ENCODE peak calls at places on chromosome 5, in eight cellular contexts. C, M, Q, B, T, R, D and P are unnamed samples. For H3K9me3, the result is how much of the 10 kb centered on the place peaks cover.

GRCh38 chr5:75671506-75671905 is 45.7 kb downstream of the POC5 start:
- DNase-seq in C (no peak), M (no peak), Q (no peak), B (no peak), T (no peak), R (no peak), D (no peak), P (no peak)

GRCh38 chr5:112960861-112961504 is 15.6 kb upstream of the DCP2 start:
- DNase-seq in C (no peak), M (no peak), Q (no peak), B (no peak), T (no peak), R (no peak), D (no peak), P (no peak)

GRCh38 chr5:178509491-178510057 is 80.6 kb downstream of the COL23A1 start:
- DNase-seq in C (no peak), M (no peak), Q (no peak), B (no peak), T (no peak), R (no peak), D (no peak), P (no peak)

GRCh38 chr5:25006734-25007133 is 362.0 kb upstream of the CDH10 start:
- DNase-seq in C (peak), M (no peak), Q (no peak), B (no peak), T (peak), R (no peak), D (no peak), P (peak)

GRCh38 chr5:148912714-148913398 is 86.4 kb downstream of the ADRB2 start:
- DNase-seq in C (peak), M (peak), Q (peak), B (no peak), T (peak), R (no peak), D (no peak), P (peak)

GRCh38 chr5:148393390-148393741 is 9.6 kb downstream of the FBXO38 start:
- DNase-seq in C (no peak), M (no peak), Q (peak), B (no peak), T (peak), R (no peak), D (no peak), P (no peak)

GRCh38 chr5:55407059-55407684 is 99.4 kb downstream of the MTREX start:
- DNase-seq in C (peak), M (no peak), Q (peak), B (no peak), T (peak), R (no peak), D (no peak), P (peak)

GRCh38 chr5:962386-962785 is 46.2 kb upstream of the NKD2 start:
- DNase-seq in C (no peak), M (peak), Q (no peak), B (no peak), T (no peak), R (no peak), D (no peak), P (no peak)

GRCh38 chr5:120873083-120873482 is 409.0 kb downstream of the PRR16 start:
- DNase-seq in C (no peak), M (no peak), Q (peak), B (no peak), T (peak), R (no peak), D (no peak), P (no peak)

GRCh38 chr5:77629553-77630245 is 8.8 kb downstream of the OTP start:
- DNase-seq in C (no peak), M (no peak), Q (no peak), B (no peak), T (no peak), R (no peak), D (no peak), P (no peak)

GRCh38 chr5:173639-174600 is 17.4 kb upstream of the LRRC14B start:
- DNase-seq in C (no peak), M (peak), Q (no peak), B (no peak), T (no peak), R (no peak), D (no peak), P (no peak)

GRCh38 chr5:154403234-154403633 is 42.6 kb upstream of the SAP30L start:
- DNase-seq in C (no peak), M (no peak), Q (peak), B (no peak), T (no peak), R (no peak), D (no peak), P (no peak)

GRCh38 chr5:43428034-43428712 is 16.0 kb upstream of the CCL28 start:
- DNase-seq in C (no peak), M (no peak), Q (peak), B (no peak), T (peak), R (no peak), D (no peak), P (peak)

GRCh38 chr5:24804221-24804681 is 159.5 kb upstream of the CDH10 start:
- DNase-seq in C (no peak), M (no peak), Q (no peak), B (no peak), T (no peak), R (no peak), D (no peak), P (peak)

GRCh38 chr5:38500861-38501260 is 55.6 kb downstream of the LIFR start:
- DNase-seq in C (no peak), M (no peak), Q (peak), B (no peak), T (peak), R (no peak), D (no peak), P (peak)

GRCh38 chr5:19891658-19892057 is 96.3 kb downstream of the CDH18 start:
- DNase-seq in C (peak), M (no peak), Q (peak), B (no peak), T (peak), R (no peak), D (no peak), P (peak)

GRCh38 chr5:93018461-93018860 is 562.6 kb downstream of the NR2F1-AS1 start:
- DNase-seq in C (no peak), M (no peak), Q (peak), B (no peak), T (peak), R (no peak), D (no peak), P (no peak)

GRCh38 chr5:131994533-131995226 is 16.8 kb downstream of the ACSL6 start:
- DNase-seq in C (no peak), M (no peak), Q (no peak), B (no peak), T (no peak), R (no peak), D (no peak), P (no peak)

GRCh38 chr5:149486726-149487635 is 64.3 kb downstream of the CSNK1A1 start:
- DNase-seq in C (no peak), M (no peak), Q (peak), B (no peak), T (peak), R (no peak), D (no peak), P (peak)

GRCh38 chr5:81425569-81425968 is 31.6 kb upstream of the ACOT12 start:
- DNase-seq in C (no peak), M (no peak), Q (peak), B (no peak), T (peak), R (no peak), D (no peak), P (peak)

GRCh38 chr5:134738963-134739661 is 764 bp downstream of the CAMLG start:
- DNase-seq in C (peak), M (no peak), Q (peak), B (peak), T (peak), R (peak), D (no peak), P (peak)

GRCh38 chr5:169106906-169107305 is 194.0 kb downstream of the SLIT3 start:
- DNase-seq in C (no peak), M (no peak), Q (no peak), B (no peak), T (no peak), R (no peak), D (no peak), P (no peak)

GRCh38 chr5:148751025-148751424 is 75.4 kb upstream of the ADRB2 start:
- DNase-seq in C (no peak), M (no peak), Q (no peak), B (no peak), T (peak), R (no peak), D (no peak), P (no peak)

GRCh38 chr5:148831590-148832565 is 5.5 kb downstream of the ADRB2 start:
- DNase-seq in C (no peak), M (no peak), Q (no peak), B (no peak), T (no peak), R (no peak), D (no peak), P (peak)

GRCh38 chr5:53173083-53173482 is 63.5 kb upstream of the MOCS2 start:
- DNase-seq in C (no peak), M (no peak), Q (no peak), B (peak), T (no peak), R (no peak), D (no peak), P (no peak)

GRCh38 chr5:81420039-81420667 is 26.2 kb upstream of the ACOT12 start:
- DNase-seq in C (peak), M (no peak), Q (peak), B (no peak), T (peak), R (no peak), D (no peak), P (peak)

GRCh38 chr5:151555760-151556576 is 35.2 kb downstream of the FAT2 start:
- DNase-seq in C (no peak), M (no peak), Q (no peak), B (no peak), T (no peak), R (no peak), D (no peak), P (no peak)

GRCh38 chr5:852431-853401 is 1.9 kb upstream of the ZDHHC11 start:
- DNase-seq in C (no peak), M (peak), Q (no peak), B (no peak), T (no peak), R (no peak), D (peak), P (no peak)

GRCh38 chr5:37837101-37838032 is 2.5 kb downstream of the GDNF start:
- DNase-seq in C (peak), M (no peak), Q (peak), B (peak), T (peak), R (no peak), D (peak), P (peak)

GRCh38 chr5:56640763-56641406 is 174.5 kb upstream of the MAP3K1 start:
- DNase-seq in C (no peak), M (no peak), Q (no peak), B (peak), T (no peak), R (no peak), D (peak), P (no peak)

GRCh38 chr5:141637693-141638419 is 1.1 kb downstream of the RELL2 start:
- DNase-seq in C (no peak), M (peak), Q (peak), B (peak), T (peak), R (peak), D (peak), P (no peak)

GRCh38 chr5:9335754-9336495 is 209.9 kb downstream of the SEMA5A start:
- DNase-seq in C (no peak), M (no peak), Q (no peak), B (no peak), T (no peak), R (no peak), D (no peak), P (no peak)

GRCh38 chr5:149493316-149493715 is 57.9 kb downstream of the CSNK1A1 start:
- DNase-seq in C (no peak), M (no peak), Q (no peak), B (no peak), T (no peak), R (no peak), D (no peak), P (peak)

GRCh38 chr5:136511046-136511445 is 145.7 kb upstream of the TRPC7 start:
- DNase-seq in C (no peak), M (no peak), Q (no peak), B (no peak), T (peak), R (no peak), D (no peak), P (no peak)

GRCh38 chr5:123545506-123545905 is 33.5 kb downstream of the CSNK1G3 start:
- DNase-seq in C (peak), M (no peak), Q (no peak), B (peak), T (peak), R (no peak), D (no peak), P (peak)

GRCh38 chr5:113118765-113119164 is 142.2 kb downstream of the DCP2 start:
- DNase-seq in C (no peak), M (no peak), Q (no peak), B (no peak), T (no peak), R (no peak), D (peak), P (no peak)

GRCh38 chr5:161299053-161299452 is 247.5 kb downstream of the GABRB2 start:
- DNase-seq in C (no peak), M (no peak), Q (no peak), B (no peak), T (no peak), R (no peak), D (no peak), P (no peak)

GRCh38 chr5:161301586-161301985 is 244.9 kb downstream of the GABRB2 start:
- DNase-seq in C (no peak), M (no peak), Q (no peak), B (no peak), T (no peak), R (no peak), D (no peak), P (no peak)

GRCh38 chr5:161295721-161296120 is 250.8 kb downstream of the GABRB2 start:
- DNase-seq in C (no peak), M (no peak), Q (no peak), B (no peak), T (no peak), R (no peak), D (no peak), P (no peak)
- H3K9me3 ChIP-seq in C (under half), M (under half), Q (under half), B (under half), T (under half), R (under half), D (under half), P (under half)

GRCh38 chr5:108025957-108026356 is 355.2 kb upstream of the EFNA5 start:
- DNase-seq in C (no peak), M (no peak), Q (no peak), B (no peak), T (no peak), R (no peak), D (no peak), P (no peak)
- H3K27ac ChIP-seq in C (no peak), M (no peak), Q (no peak), B (no peak), T (no peak), R (no peak), D (no peak), P (no peak)

GRCh38 chr5:155929081-155929480 is 397.9 kb upstream of the SGCD start:
- DNase-seq in C (no peak), M (no peak), Q (no peak), B (no peak), T (no peak), R (no peak), D (no peak), P (no peak)
- H3K9me3 ChIP-seq in C (under half), M (under half), Q (under half), B (under half), T (under half), R (under half), D (under half), P (under half)

GRCh38 chr5:172106511-172107356 is 81.3 kb downstream of the STK10 start:
- DNase-seq in C (peak), M (no peak), Q (no peak), B (peak), T (peak), R (peak), D (peak), P (peak)
- H3K27ac ChIP-seq in C (peak), M (peak), Q (peak), B (no peak), T (peak), R (peak), D (no peak), P (peak)

GRCh38 chr5:180872419-180872818 is 11.3 kb upstream of the ZFP62 start:
- DNase-seq in C (no peak), M (no peak), Q (no peak), B (no peak), T (no peak), R (no peak), D (no peak), P (no peak)

GRCh38 chr5:180873628-180874520 is 12.8 kb upstream of the ZFP62 start:
- DNase-seq in C (no peak), M (no peak), Q (peak), B (peak), T (peak), R (peak), D (no peak), P (no peak)

GRCh38 chr5:180870669-180871068 is 9.6 kb upstream of the ZFP62 start:
- DNase-seq in C (no peak), M (no peak), Q (no peak), B (no peak), T (no peak), R (no peak), D (no peak), P (no peak)

GRCh38 chr5:180875860-180876426 is 14.9 kb upstream of the ZFP62 start:
- DNase-seq in C (no peak), M (no peak), Q (no peak), B (no peak), T (no peak), R (no peak), D (no peak), P (no peak)

DNA sequence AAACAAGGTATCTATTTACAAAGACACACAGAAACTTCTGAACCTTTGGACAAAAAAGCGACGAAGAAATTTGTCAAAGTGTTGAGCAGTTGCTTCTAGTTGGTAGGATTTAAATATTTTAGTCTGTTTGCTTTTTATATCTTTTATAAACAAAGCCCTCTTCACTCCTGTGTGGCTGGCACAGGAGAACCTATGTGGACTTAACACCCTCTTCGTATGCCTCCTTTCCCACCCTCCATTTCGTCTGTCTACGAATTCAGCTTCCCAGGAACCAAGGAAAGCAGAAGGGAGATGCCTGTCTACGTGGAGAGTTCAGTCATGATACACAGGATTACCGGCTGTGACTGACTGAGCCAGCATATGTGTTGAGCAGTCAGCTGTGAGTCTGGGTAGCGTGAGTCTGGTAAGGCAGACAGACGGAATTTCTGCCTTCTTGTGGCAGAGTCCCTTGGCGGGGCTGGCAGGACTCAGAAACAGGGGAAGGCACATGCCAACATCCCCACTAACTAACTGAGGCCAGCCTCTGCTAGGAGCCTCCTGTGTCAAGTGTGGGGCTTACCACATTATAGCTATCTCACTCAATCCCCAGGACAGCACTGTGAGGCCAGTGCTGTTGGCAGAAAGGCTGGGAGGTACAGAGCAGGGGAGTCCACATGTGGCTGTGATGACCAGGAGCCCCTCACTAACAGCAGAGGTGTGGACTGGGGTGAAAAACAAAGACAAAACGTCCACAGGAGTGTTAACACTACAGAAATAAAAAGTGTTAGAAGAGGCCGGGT is 13.9 kb upstream of the ZFP62 start:
- DNase-seq in C (no peak), M (no peak), Q (no peak), B (no peak), T (no peak), R (no peak), D (no peak), P (no peak)
- H3K9me3 ChIP-seq in C (under half), M (under half), Q (under half), B (under half), T (under half), R (under half), D (under half), P (under half)

GRCh38 chr5:138503487-138504270 is 38.4 kb downstream of the EGR1 start:
- DNase-seq in C (peak), M (no peak), Q (peak), B (peak), T (peak), R (no peak), D (no peak), P (peak)

GRCh38 chr5:138502521-138502920 is 37.2 kb downstream of the EGR1 start:
- DNase-seq in C (no peak), M (no peak), Q (no peak), B (no peak), T (no peak), R (no peak), D (no peak), P (no peak)

GRCh38 chr5:138506370-138507113 is 36.5 kb downstream of the ETF1 start:
- DNase-seq in C (no peak), M (no peak), Q (no peak), B (no peak), T (no peak), R (no peak), D (no peak), P (no peak)

GRCh38 chr5:138502121-138502520 is 36.8 kb downstream of the EGR1 start:
- DNase-seq in C (no peak), M (no peak), Q (no peak), B (no peak), T (no peak), R (no peak), D (no peak), P (no peak)

GRCh38 chr5:138504799-138505198 is 38.2 kb downstream of the ETF1 start:
- DNase-seq in C (no peak), M (peak), Q (no peak), B (no peak), T (no peak), R (no peak), D (peak), P (peak)
- H3K27ac ChIP-seq in C (no peak), M (peak), Q (no peak), B (no peak), T (no peak), R (no peak), D (no peak), P (no peak)

GRCh38 chr5:158478139-158478538 is 619.2 kb upstream of the CLINT1 start:
- DNase-seq in C (no peak), M (no peak), Q (no peak), B (no peak), T (no peak), R (no peak), D (no peak), P (no peak)

GRCh38 chr5:158482201-158482600 is 617.5 kb downstream of the EBF1 start:
- DNase-seq in C (no peak), M (no peak), Q (no peak), B (no peak), T (no peak), R (no peak), D (no peak), P (peak)

GRCh38 chr5:158471179-158471924 is 612.4 kb upstream of the CLINT1 start:
- DNase-seq in C (no peak), M (no peak), Q (no peak), B (no peak), T (no peak), R (no peak), D (no peak), P (no peak)

GRCh38 chr5:158477214-158477613 is 618.3 kb upstream of the CLINT1 start:
- DNase-seq in C (no peak), M (no peak), Q (no peak), B (no peak), T (no peak), R (no peak), D (no peak), P (no peak)
- H3K9me3 ChIP-seq in C (under half), M (under half), Q (under half), B (under half), T (under half), R (under half), D (under half), P (under half)